ENCODE peak calls at places on chromosomes 7 and 10, in seven cellular contexts. D is thoracic aorta; X is neural progenitor cell; E is GM23248; G is esophagus muscularis mucosa; V is CD8-positive, alpha-beta T cell; O is upper lobe of right lung. M is an unnamed sample.

GRCh38 chr7:114922151-114922651 is 307 bp downstream of the MDFIC start:
- DNase-seq in G (no peak), D (no peak), X (peak; percentile 78), V (peak; percentile 75), O (peak; percentile 83), E (peak; percentile 90), M (peak; percentile 56)

GRCh38 chr10:31677198-31678138 is 251.2 kb downstream of the ARHGAP12 start:
- DNase-seq in O (no peak), X (peak; percentile 91), G (no peak), D (no peak), V (no peak), E (no peak), M (no peak)

GRCh38 chr10:120183546-120183945 is 273.5 kb upstream of the PLPP4 start:
- DNase-seq in E (no peak), D (no peak), O (no peak), X (no peak), G (no peak), V (no peak), M (no peak)

GRCh38 chr10:124173298-124173900 is 80.0 kb upstream of the CHST15 start:
- DNase-seq in O (no peak), D (no peak), X (no peak), G (no peak), V (peak; percentile 38), E (no peak), M (no peak)

GRCh38 chr7:106986450-106986977 is 58.0 kb upstream of the PRKAR2B start:
- DNase-seq in V (no peak), X (no peak), E (no peak), G (no peak), O (no peak), D (no peak), M (no peak)

GRCh38 chr10:58473966-58474365 is 38.7 kb upstream of the BICC1 start:
- DNase-seq in E (peak; percentile 71), D (no peak), G (no peak), X (no peak), V (no peak), O (no peak), M (no peak)

GRCh38 chr7:7970113-7970619 is 1.6 kb downstream of the GLCCI1 start:
- DNase-seq in V (no peak), E (peak; percentile 22), X (peak; percentile 55), D (no peak), O (no peak), G (no peak), M (no peak)

GRCh38 chr10:69360485-69361302 is 56.0 kb downstream of the TACR2 start:
- DNase-seq in X (no peak), G (no peak), D (peak; percentile 73), O (peak; percentile 88), V (no peak), E (peak; percentile 97), M (no peak)

GRCh38 chr7:70371652-70372051 is 760.3 kb upstream of the GALNT17 start:
- DNase-seq in V (no peak), X (no peak), D (no peak), E (no peak), O (no peak), G (no peak), M (no peak)

GRCh38 chr10:23558361-23558799 is 119.5 kb downstream of the OTUD1 start:
- DNase-seq in V (no peak), O (no peak), G (no peak), D (no peak), E (peak; percentile 2), X (no peak), M (no peak)
- H3K9me3 ChIP-seq in V (no peaks in the 10 kb centered on the region), O (peaks cover 5% of the 10 kb centered on the region), G (no peaks in the 10 kb centered on the region), D (no peaks in the 10 kb centered on the region), E (no peaks in the 10 kb centered on the region), X (no peaks in the 10 kb centered on the region), M (no peaks in the 10 kb centered on the region)

DNA sequence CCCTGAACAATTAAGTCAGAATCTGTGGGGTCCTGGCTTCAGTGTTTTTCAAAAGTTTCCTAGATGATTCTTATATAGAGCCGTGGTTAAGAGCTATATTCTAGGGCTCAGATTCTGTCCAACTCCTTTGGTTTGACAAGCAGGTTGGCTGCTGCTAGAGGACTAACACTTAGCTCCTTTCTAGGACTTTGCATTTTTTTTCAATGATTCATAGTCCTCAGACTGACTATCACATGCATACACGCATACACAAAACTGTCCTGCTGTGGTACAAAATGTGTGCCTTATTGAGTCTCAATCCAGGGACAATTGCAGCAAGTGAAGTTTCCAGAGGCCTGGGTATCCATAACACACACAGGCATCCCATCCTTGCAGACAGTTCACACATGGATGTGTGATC is 392.0 kb downstream of the NRG3 start:
- DNase-seq in O (no peak), E (no peak), D (no peak), X (no peak), G (no peak), V (no peak), M (no peak)
- H3K9me3 ChIP-seq in O (no peaks in the 10 kb centered on the region), E (no peaks in the 10 kb centered on the region), D (no peaks in the 10 kb centered on the region), X (no peaks in the 10 kb centered on the region), G (no peaks in the 10 kb centered on the region), V (no peaks in the 10 kb centered on the region), M (no peaks in the 10 kb centered on the region)

GRCh38 chr7:158314394-158314793 is 273.2 kb downstream of the PTPRN2 start:
- DNase-seq in G (no peak), X (no peak), O (no peak), D (no peak), E (no peak), V (no peak), M (no peak)

GRCh38 chr7:158311791-158312190 is 275.8 kb downstream of the PTPRN2 start:
- DNase-seq in E (no peak), X (no peak), G (peak; percentile 60), O (no peak), D (no peak), V (no peak), M (no peak)

GRCh38 chr7:158310924-158311713 is 276.5 kb downstream of the PTPRN2 start:
- DNase-seq in E (no peak), D (no peak), V (no peak), X (no peak), G (peak; percentile 70), O (no peak), M (no peak)

GRCh38 chr7:158313931-158314330 is 273.7 kb downstream of the PTPRN2 start:
- DNase-seq in E (no peak), G (no peak), D (no peak), O (no peak), X (no peak), V (no peak), M (no peak)

DNA sequence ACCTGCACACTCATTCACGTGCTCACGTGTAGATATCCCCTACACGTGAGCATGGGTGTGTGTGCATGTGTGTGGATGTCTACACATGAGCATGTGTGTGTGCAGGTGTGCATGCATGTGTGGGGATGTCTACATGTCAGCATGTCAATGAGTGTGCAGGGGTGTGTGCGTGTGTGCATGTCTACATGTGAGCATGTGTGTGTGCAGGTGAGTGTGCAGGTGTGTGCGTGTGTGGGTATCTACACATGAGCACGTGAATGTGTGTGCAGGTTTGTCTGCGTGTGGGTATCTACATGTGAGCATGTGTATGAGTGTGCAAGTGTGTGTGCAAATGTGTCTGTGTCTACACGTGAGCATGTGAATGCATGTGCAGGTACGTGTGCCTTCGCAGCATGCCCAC is 274.8 kb downstream of the PTPRN2 start:
- DNase-seq in D (no peak), G (no peak), E (no peak), V (no peak), X (no peak), O (no peak), M (no peak)
- H3K9me3 ChIP-seq in D (peaks cover 5% of the 10 kb centered on the region), G (no peaks in the 10 kb centered on the region), E (no peaks in the 10 kb centered on the region), V (no peaks in the 10 kb centered on the region), X (peaks cover 11% of the 10 kb centered on the region), O (peaks cover under 1% of the 10 kb centered on the region), M (peaks cover 2% of the 10 kb centered on the region)

GRCh38 chr10:133197786-133198185 is 32.2 kb upstream of the UTF1 start:
- DNase-seq in V (no peak), O (no peak), G (no peak), D (no peak), E (no peak), X (no peak), M (no peak)

GRCh38 chr10:133199992-133200611 is 29.9 kb upstream of the UTF1 start:
- DNase-seq in D (no peak), G (no peak), O (no peak), E (no peak), V (no peak), X (peak; percentile 27), M (no peak)

GRCh38 chr10:133199488-133199885 is 30.5 kb upstream of the UTF1 start:
- DNase-seq in O (no peak), G (no peak), X (no peak), V (no peak), E (no peak), D (no peak), M (no peak)

GRCh38 chr10:133198206-133198605 is 31.8 kb upstream of the UTF1 start:
- DNase-seq in G (no peak), O (no peak), X (no peak), D (no peak), E (no peak), V (no peak), M (no peak)

DNA sequence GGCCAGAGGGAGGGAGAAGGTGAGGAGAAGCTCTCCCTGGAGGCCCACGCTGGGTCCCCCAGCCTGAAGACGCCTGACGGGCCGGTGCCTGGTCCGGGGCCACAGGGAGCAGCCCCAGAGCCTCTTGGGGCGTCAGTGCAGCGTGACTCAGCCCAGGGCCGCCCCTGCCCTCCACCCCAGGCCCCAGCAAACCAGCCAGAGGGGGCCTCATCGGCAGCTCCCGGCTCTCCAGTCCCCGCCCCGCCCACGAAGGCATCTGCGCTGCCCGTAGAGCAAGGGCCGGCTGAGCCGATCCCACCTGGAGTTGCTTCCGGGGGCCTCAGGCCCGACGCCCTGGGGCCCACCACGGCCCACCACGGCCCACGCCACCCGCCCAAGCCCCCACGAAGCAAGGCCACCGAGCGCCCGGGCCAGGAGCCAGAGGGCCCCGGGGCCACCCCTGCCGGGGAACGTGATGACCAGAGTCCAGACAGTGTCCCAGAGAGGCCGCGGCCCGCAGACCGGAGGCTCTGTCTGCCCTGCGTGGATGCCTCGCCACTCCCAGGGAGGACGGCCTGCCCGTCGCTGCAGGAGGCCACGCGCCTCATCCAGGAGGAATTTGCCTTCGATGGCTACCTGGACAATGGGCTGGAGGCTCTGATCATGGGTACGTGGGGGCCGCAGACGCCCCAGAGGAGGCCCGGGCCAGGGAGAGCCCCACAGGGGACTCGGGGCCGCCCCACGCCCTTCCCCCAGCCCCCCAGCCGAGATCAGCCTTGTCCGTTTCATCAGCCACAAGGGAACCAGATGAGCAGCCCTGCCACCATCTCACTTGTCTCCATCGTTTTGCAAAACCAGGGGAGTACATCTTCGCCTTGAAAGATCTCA is 31.2 kb upstream of the UTF1 start:
- DNase-seq in G (no peak), E (no peak), D (no peak), X (no peak), V (no peak), O (no peak), M (no peak)
- H3K9me3 ChIP-seq in G (no peaks in the 10 kb centered on the region), E (no peaks in the 10 kb centered on the region), D (no peaks in the 10 kb centered on the region), X (no peaks in the 10 kb centered on the region), V (no peaks in the 10 kb centered on the region), O (no peaks in the 10 kb centered on the region), M (no peaks in the 10 kb centered on the region)

GRCh38 chr7:157770716-157771320 is 434.0 kb downstream of the DNAJB6 start:
- DNase-seq in V (no peak), E (no peak), D (no peak), G (no peak), O (no peak), X (no peak), M (no peak)
- H3K9me3 ChIP-seq in V (no peaks in the 10 kb centered on the region), E (no peaks in the 10 kb centered on the region), D (peaks cover 5% of the 10 kb centered on the region), G (no peaks in the 10 kb centered on the region), O (no peaks in the 10 kb centered on the region), X (no peaks in the 10 kb centered on the region), M (no peaks in the 10 kb centered on the region)

M was measured in T-helper 17 cell.